ENCODE peak calls at places on chromosomes 6 and 20, in nine cellular contexts. One of them, this sample, is unnamed. For H3K4me1, the result is how much of the 10 kb centered on the place peaks cover.

GRCh38 chr6:43090557-43090952 is 14.4 kb downstream of the PTK7 start:
- DNase-seq in HepG2: no peak
- DNase-seq in HCT116: no peak
- DNase-seq in endodermal cell: peak
- DNase-seq in small intestine: no peak
- DNase-seq in right lobe of liver: no peak
- DNase-seq in osteoblast: no peak
- DNase-seq in hepatocyte: peak
- DNase-seq in OCI-LY7: no peak
- DNase-seq in this sample: no peak

GRCh38 chr6:7529141-7529540 is 12.3 kb upstream of the DSP start:
- DNase-seq in HepG2: no peak
- DNase-seq in HCT116: no peak
- DNase-seq in endodermal cell: no peak
- DNase-seq in small intestine: no peak
- DNase-seq in right lobe of liver: no peak
- DNase-seq in osteoblast: no peak
- DNase-seq in hepatocyte: no peak
- DNase-seq in OCI-LY7: no peak
- DNase-seq in this sample: no peak

GRCh38 chr20:23136893-23137745 is 51.0 kb upstream of the CD93 start:
- DNase-seq in HepG2: no peak
- DNase-seq in HCT116: no peak
- DNase-seq in endodermal cell: no peak
- DNase-seq in small intestine: no peak
- DNase-seq in right lobe of liver: peak
- DNase-seq in osteoblast: no peak
- DNase-seq in hepatocyte: no peak
- DNase-seq in OCI-LY7: no peak
- DNase-seq in this sample: no peak

GRCh38 chr20:63177134-63177784 is 38.7 kb downstream of the YTHDF1 start:
- DNase-seq in HepG2: no peak
- DNase-seq in HCT116: no peak
- DNase-seq in endodermal cell: peak
- DNase-seq in small intestine: no peak
- DNase-seq in right lobe of liver: no peak
- DNase-seq in osteoblast: peak
- DNase-seq in hepatocyte: peak
- DNase-seq in OCI-LY7: no peak
- DNase-seq in this sample: no peak

GRCh38 chr6:150491131-150491795 is 108.4 kb upstream of the PLEKHG1 start:
- DNase-seq in HepG2: no peak
- DNase-seq in HCT116: peak
- DNase-seq in endodermal cell: no peak
- DNase-seq in small intestine: peak
- DNase-seq in right lobe of liver: no peak
- DNase-seq in osteoblast: no peak
- DNase-seq in hepatocyte: peak
- DNase-seq in OCI-LY7: no peak
- DNase-seq in this sample: no peak

GRCh38 chr6:10977231-10977968 is 66.7 kb downstream of the ELOVL2 start:
- DNase-seq in HepG2: no peak
- DNase-seq in HCT116: no peak
- DNase-seq in endodermal cell: peak
- DNase-seq in small intestine: no peak
- DNase-seq in right lobe of liver: no peak
- DNase-seq in osteoblast: no peak
- DNase-seq in hepatocyte: no peak
- DNase-seq in OCI-LY7: no peak
- DNase-seq in this sample: no peak

GRCh38 chr6:52162940-52163908 is 23.0 kb upstream of the IL17A start:
- DNase-seq in HepG2: peak
- DNase-seq in HCT116: peak
- DNase-seq in endodermal cell: no peak
- DNase-seq in small intestine: peak
- DNase-seq in right lobe of liver: no peak
- DNase-seq in osteoblast: no peak
- DNase-seq in hepatocyte: peak
- DNase-seq in OCI-LY7: peak
- DNase-seq in this sample: no peak

GRCh38 chr6:51292659-51293058 is 474.0 kb downstream of the TFAP2B start:
- DNase-seq in HepG2: no peak
- DNase-seq in HCT116: no peak
- DNase-seq in endodermal cell: no peak
- DNase-seq in small intestine: no peak
- DNase-seq in right lobe of liver: no peak
- DNase-seq in osteoblast: no peak
- DNase-seq in hepatocyte: no peak
- DNase-seq in OCI-LY7: no peak
- DNase-seq in this sample: no peak

GRCh38 chr20:50838322-50838625 is 43.4 kb downstream of the BCAS4 start:
- DNase-seq in HepG2: no peak
- DNase-seq in HCT116: no peak
- DNase-seq in endodermal cell: no peak
- DNase-seq in small intestine: no peak
- DNase-seq in right lobe of liver: no peak
- DNase-seq in osteoblast: no peak
- DNase-seq in hepatocyte: no peak
- DNase-seq in OCI-LY7: no peak
- DNase-seq in this sample: no peak

GRCh38 chr20:50838707-50839385 is 44.0 kb downstream of the BCAS4 start:
- DNase-seq in HepG2: no peak
- DNase-seq in HCT116: no peak
- DNase-seq in endodermal cell: no peak
- DNase-seq in small intestine: no peak
- DNase-seq in right lobe of liver: no peak
- DNase-seq in osteoblast: no peak
- DNase-seq in hepatocyte: no peak
- DNase-seq in OCI-LY7: no peak
- DNase-seq in this sample: no peak

GRCh38 chr20:50834599-50835005 is 39.7 kb downstream of the BCAS4 start:
- DNase-seq in HepG2: peak
- DNase-seq in HCT116: no peak
- DNase-seq in endodermal cell: no peak
- DNase-seq in small intestine: peak
- DNase-seq in right lobe of liver: no peak
- DNase-seq in osteoblast: peak
- DNase-seq in hepatocyte: no peak
- DNase-seq in OCI-LY7: no peak
- DNase-seq in this sample: no peak

GRCh38 chr20:50842821-50843220 is 48.0 kb downstream of the BCAS4 start:
- DNase-seq in HepG2: no peak
- DNase-seq in HCT116: no peak
- DNase-seq in endodermal cell: no peak
- DNase-seq in small intestine: no peak
- DNase-seq in right lobe of liver: no peak
- DNase-seq in osteoblast: peak
- DNase-seq in hepatocyte: no peak
- DNase-seq in OCI-LY7: no peak
- DNase-seq in this sample: no peak

DNA sequence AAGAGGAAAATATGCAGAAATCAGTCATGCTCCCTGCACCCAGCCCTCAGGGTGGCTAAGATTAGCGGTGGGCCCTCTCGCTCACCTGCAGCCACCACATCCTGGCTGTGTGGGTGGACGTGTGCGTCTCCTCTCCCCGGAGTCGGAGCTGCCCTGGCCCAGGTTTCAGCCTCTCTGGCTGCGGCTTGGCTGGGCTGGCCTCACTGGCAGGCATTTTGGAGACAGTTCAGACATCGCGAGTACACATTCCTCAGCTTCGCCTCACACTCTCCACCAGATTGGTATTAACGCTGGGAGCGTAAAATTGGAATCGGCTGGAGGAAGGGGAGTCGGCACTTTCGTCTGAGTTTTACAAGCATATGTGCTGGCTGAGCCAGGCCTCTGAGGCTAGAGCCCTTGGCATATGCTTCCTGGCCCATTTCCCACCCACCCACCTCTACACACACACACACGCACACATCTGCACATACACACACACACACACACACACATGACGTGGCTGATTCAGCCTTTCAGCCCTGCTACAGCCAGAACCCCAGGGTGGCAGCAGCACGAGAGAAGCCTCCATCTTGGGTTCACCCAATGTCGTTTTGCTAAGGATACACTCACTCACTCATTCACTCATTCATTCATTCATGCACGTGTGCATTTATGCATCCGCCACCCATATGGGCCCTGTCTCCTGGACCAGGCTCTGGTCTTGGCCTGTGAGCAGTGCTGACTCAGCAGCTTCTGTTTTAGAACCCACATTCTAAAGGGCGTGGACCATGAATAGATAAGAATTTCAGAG is 42.9 kb downstream of the BCAS4 start:
- DNase-seq in HepG2: no peak
- DNase-seq in HCT116: no peak
- DNase-seq in endodermal cell: no peak
- DNase-seq in small intestine: peak
- DNase-seq in right lobe of liver: no peak
- DNase-seq in osteoblast: peak
- DNase-seq in hepatocyte: peak
- DNase-seq in OCI-LY7: peak
- DNase-seq in this sample: no peak
- H3K27ac ChIP-seq in HepG2: no peak
- H3K27ac ChIP-seq in HCT116: no peak
- H3K27ac ChIP-seq in endodermal cell: no peak
- H3K27ac ChIP-seq in small intestine: no peak
- H3K27ac ChIP-seq in right lobe of liver: no peak
- H3K27ac ChIP-seq in osteoblast: peak
- H3K27ac ChIP-seq in hepatocyte: peak
- H3K27ac ChIP-seq in OCI-LY7: peak
- H3K27ac ChIP-seq in this sample: no peak

GRCh38 chr6:113591896-113592827 is 265.0 kb upstream of the MARCKS start:
- DNase-seq in HepG2: peak
- DNase-seq in HCT116: no peak
- DNase-seq in endodermal cell: peak
- DNase-seq in small intestine: peak
- DNase-seq in right lobe of liver: no peak
- DNase-seq in osteoblast: no peak
- DNase-seq in hepatocyte: peak
- DNase-seq in OCI-LY7: no peak
- DNase-seq in this sample: no peak

GRCh38 chr6:113596477-113596876 is 260.7 kb upstream of the MARCKS start:
- DNase-seq in HepG2: no peak
- DNase-seq in HCT116: no peak
- DNase-seq in endodermal cell: no peak
- DNase-seq in small intestine: no peak
- DNase-seq in right lobe of liver: no peak
- DNase-seq in osteoblast: no peak
- DNase-seq in hepatocyte: no peak
- DNase-seq in OCI-LY7: no peak
- DNase-seq in this sample: no peak

GRCh38 chr6:113595921-113596376 is 261.2 kb upstream of the MARCKS start:
- DNase-seq in HepG2: no peak
- DNase-seq in HCT116: no peak
- DNase-seq in endodermal cell: no peak
- DNase-seq in small intestine: no peak
- DNase-seq in right lobe of liver: no peak
- DNase-seq in osteoblast: no peak
- DNase-seq in hepatocyte: no peak
- DNase-seq in OCI-LY7: no peak
- DNase-seq in this sample: no peak

GRCh38 chr6:113596907-113597583 is 260.1 kb upstream of the MARCKS start:
- DNase-seq in HepG2: no peak
- DNase-seq in HCT116: no peak
- DNase-seq in endodermal cell: no peak
- DNase-seq in small intestine: no peak
- DNase-seq in right lobe of liver: no peak
- DNase-seq in osteoblast: peak
- DNase-seq in hepatocyte: no peak
- DNase-seq in OCI-LY7: peak
- DNase-seq in this sample: no peak

DNA sequence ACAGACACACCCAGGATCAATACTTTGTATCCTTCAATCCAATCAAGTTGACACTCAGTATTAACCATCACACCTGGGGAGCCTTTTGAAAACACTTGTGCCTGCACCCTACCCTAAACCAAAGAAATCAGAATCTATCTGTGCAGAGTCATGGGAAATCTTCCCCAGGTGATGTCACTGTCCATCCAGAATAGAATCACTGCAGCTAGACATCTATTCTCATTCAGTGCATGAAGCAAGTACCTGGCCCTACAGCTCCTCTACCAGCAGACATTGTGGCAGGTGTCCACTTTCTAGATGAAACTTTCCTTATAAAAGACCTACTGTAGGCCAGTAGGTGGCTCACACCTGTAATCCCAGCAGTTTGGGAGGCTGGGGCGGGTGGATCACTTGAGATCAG is 262.4 kb upstream of the MARCKS start:
- DNase-seq in HepG2: peak
- DNase-seq in HCT116: no peak
- DNase-seq in endodermal cell: no peak
- DNase-seq in small intestine: no peak
- DNase-seq in right lobe of liver: no peak
- DNase-seq in osteoblast: no peak
- DNase-seq in hepatocyte: no peak
- DNase-seq in OCI-LY7: peak
- DNase-seq in this sample: no peak
- H3K4me1 ChIP-seq in HepG2: under half
- H3K4me1 ChIP-seq in HCT116: under half
- H3K4me1 ChIP-seq in endodermal cell: under half
- H3K4me1 ChIP-seq in small intestine: under half
- H3K4me1 ChIP-seq in right lobe of liver: under half
- H3K4me1 ChIP-seq in osteoblast: under half
- H3K4me1 ChIP-seq in hepatocyte: under half
- H3K4me1 ChIP-seq in OCI-LY7: under half
- H3K4me1 ChIP-seq in this sample: under half

DNA sequence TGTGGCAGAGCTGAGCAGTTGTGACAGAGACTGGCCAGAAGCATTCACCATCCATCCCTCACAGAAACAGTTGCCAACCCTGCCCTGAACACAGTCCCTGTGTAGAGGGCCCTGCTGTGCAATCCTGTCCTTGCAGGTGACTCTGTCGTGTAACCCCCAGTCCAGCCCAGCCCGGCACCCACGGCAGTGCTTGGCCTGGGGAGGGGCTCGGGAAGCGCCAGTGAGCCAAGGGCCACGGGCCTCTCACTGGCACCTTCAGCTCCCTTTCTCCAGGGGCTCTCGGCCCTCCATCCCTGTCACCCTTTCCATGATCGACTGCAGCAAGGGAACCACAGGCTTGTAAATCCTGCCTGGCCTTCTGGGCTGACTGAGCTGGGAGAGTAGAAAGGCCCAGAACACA is 53.0 kb downstream of the RRBP1 start:
- DNase-seq in HepG2: no peak
- DNase-seq in HCT116: no peak
- DNase-seq in endodermal cell: no peak
- DNase-seq in small intestine: no peak
- DNase-seq in right lobe of liver: no peak
- DNase-seq in osteoblast: no peak
- DNase-seq in hepatocyte: no peak
- DNase-seq in OCI-LY7: no peak
- DNase-seq in this sample: no peak
- H3K27ac ChIP-seq in HepG2: no peak
- H3K27ac ChIP-seq in HCT116: no peak
- H3K27ac ChIP-seq in endodermal cell: no peak
- H3K27ac ChIP-seq in small intestine: no peak
- H3K27ac ChIP-seq in right lobe of liver: no peak
- H3K27ac ChIP-seq in osteoblast: no peak
- H3K27ac ChIP-seq in hepatocyte: no peak
- H3K27ac ChIP-seq in OCI-LY7: no peak
- H3K27ac ChIP-seq in this sample: no peak

DNA sequence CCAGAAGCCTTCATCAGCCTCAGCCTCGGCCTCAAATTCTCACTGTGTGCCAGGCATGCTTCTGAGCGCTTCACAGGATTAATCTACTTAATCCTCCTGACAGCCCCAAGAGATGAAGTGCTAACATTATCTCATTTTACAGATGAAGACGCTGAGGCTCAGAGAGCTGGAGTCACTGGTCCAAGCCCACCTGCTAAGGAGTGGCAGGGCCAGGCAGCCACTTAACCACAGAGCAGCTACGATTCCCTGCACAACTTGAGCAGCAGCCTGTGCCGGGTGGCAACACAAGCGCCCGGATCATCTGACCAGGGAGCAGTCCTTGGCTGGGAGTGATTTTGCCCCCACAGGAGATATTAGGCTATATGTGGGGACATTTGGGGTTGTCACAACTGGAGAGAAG is 93.3 kb upstream of the PTPN1 start:
- DNase-seq in HepG2: no peak
- DNase-seq in HCT116: no peak
- DNase-seq in endodermal cell: no peak
- DNase-seq in small intestine: no peak
- DNase-seq in right lobe of liver: no peak
- DNase-seq in osteoblast: no peak
- DNase-seq in hepatocyte: no peak
- DNase-seq in OCI-LY7: no peak
- DNase-seq in this sample: no peak
- H3K4me1 ChIP-seq in HepG2: half or more
- H3K4me1 ChIP-seq in HCT116: under half
- H3K4me1 ChIP-seq in endodermal cell: under half
- H3K4me1 ChIP-seq in small intestine: under half
- H3K4me1 ChIP-seq in right lobe of liver: under half
- H3K4me1 ChIP-seq in osteoblast: under half
- H3K4me1 ChIP-seq in hepatocyte: under half
- H3K4me1 ChIP-seq in OCI-LY7: under half
- H3K4me1 ChIP-seq in this sample: under half

This sample was measured in effector memory CD4-positive, alpha-beta T cell.